ENCODE peak calls at places on chromosomes 4 and X, in four cellular contexts. One of them, this sample, is unnamed.

GRCh38 chrX:54173791-54174190 is 9.3 kb downstream of the FAM120C start:
- DNase-seq in GM23248: no peak
- DNase-seq in lower lobe of right lung: no peak
- DNase-seq in tibial artery: no peak
- DNase-seq in this sample: no peak

GRCh38 chr4:89598602-89599001 is 238.4 kb downstream of the SNCA start:
- DNase-seq in tibial artery: no peak
- DNase-seq in GM23248: peak; percentile 4
- DNase-seq in lower lobe of right lung: no peak
- DNase-seq in this sample: no peak

GRCh38 chr4:149841686-149842085 is 26.0 kb upstream of the IQCM start:
- DNase-seq in GM23248: no peak
- DNase-seq in tibial artery: no peak
- DNase-seq in lower lobe of right lung: no peak
- DNase-seq in this sample: no peak

GRCh38 chrX:17470136-17470535 is 95.1 kb downstream of the NHS start:
- DNase-seq in lower lobe of right lung: no peak
- DNase-seq in tibial artery: no peak
- DNase-seq in GM23248: peak; percentile 40
- DNase-seq in this sample: no peak

GRCh38 chrX:46978341-46979291 is 66.4 kb downstream of the JADE3 start:
- DNase-seq in GM23248: peak; percentile 68
- DNase-seq in lower lobe of right lung: peak; percentile 78
- DNase-seq in tibial artery: peak; percentile 70
- DNase-seq in this sample: peak; percentile 77

GRCh38 chrX:47158131-47158530 is 13.1 kb downstream of the RBM10 start:
- DNase-seq in lower lobe of right lung: no peak
- DNase-seq in GM23248: no peak
- DNase-seq in tibial artery: no peak
- DNase-seq in this sample: no peak

GRCh38 chrX:45697591-45697990 is 496.9 kb upstream of the DIPK2B start:
- DNase-seq in tibial artery: no peak
- DNase-seq in lower lobe of right lung: no peak
- DNase-seq in GM23248: peak; percentile 89
- DNase-seq in this sample: no peak

GRCh38 chrX:53918697-53919096 is 125.6 kb downstream of the PHF8 start:
- DNase-seq in GM23248: no peak
- DNase-seq in tibial artery: no peak
- DNase-seq in lower lobe of right lung: no peak
- DNase-seq in this sample: no peak

GRCh38 chr4:155442267-155443105 is 65.7 kb upstream of the MAP9 start:
- DNase-seq in lower lobe of right lung: peak; percentile 79
- DNase-seq in tibial artery: peak; percentile 87
- DNase-seq in GM23248: peak; percentile 70
- DNase-seq in this sample: peak; percentile 76

GRCh38 chrX:101359966-101360365 is 11.4 kb upstream of the TIMM8A start:
- DNase-seq in lower lobe of right lung: no peak
- DNase-seq in tibial artery: no peak
- DNase-seq in GM23248: peak; percentile 51
- DNase-seq in this sample: no peak

GRCh38 chr4:76748649-76749048 is 149.3 kb downstream of the SOWAHB start:
- DNase-seq in lower lobe of right lung: no peak
- DNase-seq in tibial artery: no peak
- DNase-seq in GM23248: peak; percentile 45
- DNase-seq in this sample: peak; percentile 41

GRCh38 chr4:3527101-3527913 is 4.9 kb downstream of the LRPAP1 start:
- DNase-seq in GM23248: no peak
- DNase-seq in tibial artery: peak; percentile 59
- DNase-seq in lower lobe of right lung: peak; percentile 19
- DNase-seq in this sample: no peak

GRCh38 chr4:1547863-1548637 is 136.1 kb downstream of the FAM53A start:
- DNase-seq in lower lobe of right lung: no peak
- DNase-seq in tibial artery: no peak
- DNase-seq in GM23248: no peak
- DNase-seq in this sample: no peak

GRCh38 chrX:1462596-1463251 is 10.0 kb upstream of the ASMTL start:
- DNase-seq in lower lobe of right lung: peak; percentile 19
- DNase-seq in GM23248: peak; percentile 41
- DNase-seq in tibial artery: peak; percentile 39
- DNase-seq in this sample: no peak
- H3K27me3 ChIP-seq in lower lobe of right lung: peaks cover 11% of the 10 kb centered on the region
- H3K27me3 ChIP-seq in GM23248: peaks cover 28% of the 10 kb centered on the region
- H3K27me3 ChIP-seq in tibial artery: peaks cover 37% of the 10 kb centered on the region
- H3K27me3 ChIP-seq in this sample: no peaks in the 10 kb centered on the region

GRCh38 chr4:7867701-7868429 is 71.8 kb downstream of the AFAP1 start:
- DNase-seq in lower lobe of right lung: no peak
- DNase-seq in tibial artery: no peak
- DNase-seq in GM23248: peak; percentile 66
- DNase-seq in this sample: no peak
- H3K4me1 ChIP-seq in lower lobe of right lung: peaks cover 11% of the 10 kb centered on the region
- H3K4me1 ChIP-seq in tibial artery: peaks cover 27% of the 10 kb centered on the region
- H3K4me1 ChIP-seq in GM23248: peaks cover 58% of the 10 kb centered on the region
- H3K4me1 ChIP-seq in this sample: no peaks in the 10 kb centered on the region

GRCh38 chrX:10126834-10127233 is 29.9 kb upstream of the CLCN4 start:
- DNase-seq in tibial artery: no peak
- DNase-seq in GM23248: no peak
- DNase-seq in lower lobe of right lung: no peak
- DNase-seq in this sample: no peak
- H3K9me3 ChIP-seq in tibial artery: no peaks in the 10 kb centered on the region
- H3K9me3 ChIP-seq in GM23248: no peaks in the 10 kb centered on the region
- H3K9me3 ChIP-seq in lower lobe of right lung: no peaks in the 10 kb centered on the region
- H3K9me3 ChIP-seq in this sample: no peaks in the 10 kb centered on the region

DNA sequence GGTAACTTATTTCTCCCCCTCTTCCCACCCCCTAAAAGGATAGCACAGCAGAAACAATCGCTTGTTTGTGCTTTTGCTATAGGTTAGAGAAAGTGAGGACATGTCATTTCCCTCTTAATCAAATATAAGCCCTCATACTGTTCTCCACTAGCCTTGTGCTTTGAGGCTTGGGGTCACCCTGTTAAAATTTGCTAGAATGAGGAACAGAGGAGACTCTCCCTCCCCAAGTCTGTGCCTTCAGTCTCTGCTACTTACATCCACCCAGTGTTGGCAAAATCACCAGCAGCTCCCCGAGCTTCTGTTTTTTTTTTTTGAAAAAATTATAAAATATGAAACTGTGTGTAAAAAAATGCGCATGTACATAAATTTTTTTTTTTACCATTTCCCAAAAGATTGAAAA is 19.3 kb downstream of the KLF3 start:
- DNase-seq in GM23248: no peak
- DNase-seq in tibial artery: no peak
- DNase-seq in lower lobe of right lung: no peak
- DNase-seq in this sample: no peak
- H3K27me3 ChIP-seq in GM23248: no peaks in the 10 kb centered on the region
- H3K27me3 ChIP-seq in tibial artery: no peaks in the 10 kb centered on the region
- H3K27me3 ChIP-seq in lower lobe of right lung: no peaks in the 10 kb centered on the region
- H3K27me3 ChIP-seq in this sample: no peaks in the 10 kb centered on the region

DNA sequence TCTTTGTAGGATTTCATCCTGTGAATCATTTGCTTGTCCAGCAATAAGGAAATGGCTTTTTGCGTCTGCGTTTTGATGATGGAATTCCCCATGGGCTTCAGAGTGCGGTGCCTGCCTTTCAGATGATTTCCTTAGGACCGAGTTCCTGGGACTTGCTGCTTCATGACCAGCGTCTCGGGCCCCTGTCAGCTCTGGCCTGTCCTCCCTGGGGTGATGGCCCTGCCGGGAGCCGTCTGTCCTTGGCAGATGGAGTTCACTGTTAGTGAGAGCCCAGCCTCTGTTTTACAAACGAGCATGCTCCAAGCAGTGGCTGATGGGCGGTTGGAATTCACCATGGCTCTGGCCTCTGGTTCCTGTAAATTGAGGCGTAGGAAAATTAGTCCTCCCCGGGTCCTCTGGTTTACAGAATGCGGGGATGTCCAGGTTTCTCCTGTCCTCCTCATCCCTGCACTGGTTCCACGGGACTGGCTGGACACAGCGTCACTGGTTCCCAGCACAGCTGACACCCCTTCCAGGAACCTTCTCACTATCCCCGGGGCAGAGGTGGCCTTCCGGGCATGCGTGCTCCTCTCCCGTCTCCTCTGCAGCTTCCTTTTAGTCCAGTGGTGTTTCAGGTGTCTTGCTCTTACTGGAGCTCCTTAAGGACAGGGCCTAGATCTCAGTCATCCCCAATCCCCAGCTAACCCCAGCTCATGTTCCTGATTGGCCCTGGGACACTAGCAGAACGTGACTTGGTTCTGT is 34.9 kb downstream of the TBC1D14 start:
- DNase-seq in lower lobe of right lung: no peak
- DNase-seq in tibial artery: no peak
- DNase-seq in GM23248: no peak
- DNase-seq in this sample: no peak
- H3K4me1 ChIP-seq in lower lobe of right lung: peaks cover 43% of the 10 kb centered on the region
- H3K4me1 ChIP-seq in tibial artery: peaks cover 31% of the 10 kb centered on the region
- H3K4me1 ChIP-seq in GM23248: peaks cover 19% of the 10 kb centered on the region
- H3K4me1 ChIP-seq in this sample: peaks cover 7% of the 10 kb centered on the region

DNA sequence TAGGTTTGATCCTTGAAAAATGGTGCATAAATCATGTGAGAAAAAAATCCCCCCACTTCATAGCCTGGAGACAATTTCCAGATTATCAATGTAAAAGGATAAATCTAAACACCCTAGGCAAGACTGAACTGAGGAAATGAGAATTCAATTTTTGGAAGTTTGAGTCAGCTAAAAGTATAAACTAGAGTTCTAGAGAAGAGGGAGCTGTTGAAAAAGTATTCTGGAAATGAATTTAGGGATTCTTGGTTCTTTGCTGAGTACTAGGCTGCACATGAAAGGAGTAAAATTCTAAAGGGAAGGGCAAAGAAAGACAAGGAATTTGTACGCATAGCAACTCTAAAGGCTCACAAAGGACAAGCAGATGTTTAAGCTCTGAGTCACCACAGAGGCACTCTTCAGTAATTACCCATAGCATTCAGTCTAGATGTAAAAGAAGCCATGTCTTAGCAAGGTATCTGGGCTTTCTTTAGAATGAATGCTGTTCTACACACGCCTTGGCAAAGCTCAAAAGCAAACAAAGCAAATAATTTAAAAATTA is 896.5 kb downstream of the PDHA2 start:
- DNase-seq in GM23248: peak; percentile 2
- DNase-seq in tibial artery: no peak
- DNase-seq in lower lobe of right lung: no peak
- DNase-seq in this sample: no peak
- H3K9me3 ChIP-seq in GM23248: no peaks in the 10 kb centered on the region
- H3K9me3 ChIP-seq in tibial artery: no peaks in the 10 kb centered on the region
- H3K9me3 ChIP-seq in lower lobe of right lung: no peaks in the 10 kb centered on the region
- H3K9me3 ChIP-seq in this sample: no peaks in the 10 kb centered on the region